ENCODE peak calls at places on chromosomes 7 and 10, in four cellular contexts. J is cardiac muscle cell, L is endodermal cell, F is GM12865. W is an unnamed sample.
A peak's percentile ranks its signal among the peaks of the same experiment; 100 is the strongest.

GRCh38 chr10:79178614-79179403 is 110.0 kb downstream of the ZMIZ1 start:
- DNase-seq in J (peak; percentile 91), L (peak; percentile 75), F (no peak), W (peak; percentile 58)

GRCh38 chr7:5354460-5355279 is 69.0 kb downstream of the TNRC18 start:
- DNase-seq in J (peak; percentile 10), F (peak; percentile 42), L (peak; percentile 82), W (no peak)

GRCh38 chr7:124188576-124188975 is 155.7 kb upstream of the TMEM229A start:
- DNase-seq in J (no peak), F (no peak), L (no peak), W (no peak)

GRCh38 chr7:68623030-68623429 is 975.2 kb upstream of the AUTS2 start:
- DNase-seq in L (no peak), J (no peak), F (no peak), W (no peak)

GRCh38 chr10:33371234-33371633 is 36.8 kb upstream of the NRP1 start:
- DNase-seq in F (no peak), J (no peak), L (no peak), W (no peak)

GRCh38 chr7:96224682-96225081 is 97.2 kb downstream of the SLC25A13 start:
- DNase-seq in J (peak; percentile 34), L (peak; percentile 73), F (no peak), W (no peak)

GRCh38 chr7:56046728-56047445 is 4.4 kb downstream of the PSPH start:
- DNase-seq in F (no peak), L (no peak), J (peak; percentile 93), W (no peak)

GRCh38 chr10:119343001-119343601 is 135.7 kb downstream of the GRK5 start:
- DNase-seq in J (no peak), F (no peak), L (no peak), W (no peak)

GRCh38 chr7:22543169-22543568 is 43.2 kb upstream of the STEAP1B start:
- DNase-seq in F (no peak), J (no peak), L (no peak), W (no peak)

GRCh38 chr7:158329014-158329610 is 258.5 kb downstream of the PTPRN2 start:
- DNase-seq in F (no peak), J (no peak), L (peak; percentile 38), W (no peak)

GRCh38 chr10:110168601-110169481 is 38.6 kb upstream of the MXI1 start:
- DNase-seq in L (peak; percentile 79), F (peak; percentile 17), J (no peak), W (no peak)

GRCh38 chr7:24821045-24821853 is 64.0 kb upstream of the GSDME start:
- DNase-seq in L (no peak), F (peak; percentile 92), J (peak; percentile 82), W (no peak)

GRCh38 chr10:132883391-132883881 is 58.9 kb downstream of the CFAP46 start:
- DNase-seq in J (no peak), F (no peak), L (no peak), W (no peak)

GRCh38 chr7:11104578-11104977 is 130.9 kb downstream of the PHF14 start:
- DNase-seq in F (no peak), J (no peak), L (no peak), W (no peak)

GRCh38 chr7:25014735-25015134 is 34.8 kb upstream of the OSBPL3 start:
- DNase-seq in J (peak; percentile 83), L (no peak), F (no peak), W (no peak)

DNA sequence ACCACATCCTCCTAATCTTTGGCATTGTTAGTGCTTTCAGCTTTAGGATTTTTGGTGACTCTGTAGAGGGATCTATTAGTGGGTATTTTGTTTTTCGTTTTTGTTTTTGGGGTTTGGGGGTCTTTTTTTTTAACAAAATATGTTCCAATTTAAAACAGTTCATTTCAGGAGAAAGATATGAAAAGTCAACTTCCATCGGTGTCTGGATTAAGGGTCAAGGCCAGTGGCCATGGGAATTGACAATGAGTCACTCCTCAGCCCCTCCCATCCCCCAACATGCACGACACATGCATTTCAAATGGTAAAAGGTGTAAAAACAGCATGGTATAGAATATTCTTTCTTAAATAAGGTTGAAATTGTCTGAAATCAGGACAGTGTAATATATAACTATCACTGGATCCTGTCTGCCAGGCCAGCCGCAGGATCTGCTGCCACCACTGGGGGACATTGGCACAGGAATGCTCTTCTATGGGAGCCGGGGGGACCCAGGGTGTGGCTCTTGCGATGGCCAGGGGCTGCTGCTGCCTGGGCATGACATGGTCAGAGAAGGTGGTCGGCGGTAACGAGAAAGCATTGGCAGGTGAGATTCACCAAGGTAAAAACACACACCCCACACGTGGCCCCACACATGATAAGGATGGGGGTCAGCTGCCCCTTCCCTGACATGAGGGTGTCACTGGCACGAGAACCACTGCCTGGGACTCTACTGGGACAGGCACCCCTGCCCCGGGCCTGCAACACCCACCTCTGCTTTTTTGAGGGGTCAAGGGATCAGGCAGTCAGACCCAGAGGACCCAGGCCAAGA is 126.2 kb upstream of the KCTD7 start:
- DNase-seq in L (no peak), J (no peak), F (no peak), W (no peak)
- TF ChIP-seq CTCF in L (peak; percentile 59), J (peak; percentile 9), F (no peak), W (no peak)

DNA sequence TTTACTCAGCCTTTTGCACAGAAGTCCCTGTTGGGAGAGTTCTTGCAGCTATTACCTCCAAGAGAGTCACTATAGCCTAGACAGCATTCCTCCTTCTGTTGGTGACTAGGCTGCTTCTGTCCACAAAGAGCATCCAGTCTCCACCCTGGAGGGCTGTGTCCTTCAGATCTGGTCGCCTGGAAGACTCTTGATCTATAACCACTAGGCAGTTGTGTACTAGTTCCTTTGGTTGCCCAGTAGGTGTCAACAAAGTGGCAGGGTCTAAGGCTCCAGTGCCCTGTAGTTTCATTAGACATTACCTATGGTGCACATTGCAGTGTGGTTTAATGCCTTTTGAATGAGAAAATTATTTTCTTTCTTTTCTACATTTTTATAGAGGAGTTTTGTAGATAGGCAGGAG is 11.3 kb upstream of the AKR1C2 start:
- DNase-seq in J (peak; percentile 41), L (no peak), F (peak; percentile 5), W (no peak)
- TF ChIP-seq CTCF in J (peak; percentile 29), L (peak; percentile 56), F (no peak), W (no peak)

DNA sequence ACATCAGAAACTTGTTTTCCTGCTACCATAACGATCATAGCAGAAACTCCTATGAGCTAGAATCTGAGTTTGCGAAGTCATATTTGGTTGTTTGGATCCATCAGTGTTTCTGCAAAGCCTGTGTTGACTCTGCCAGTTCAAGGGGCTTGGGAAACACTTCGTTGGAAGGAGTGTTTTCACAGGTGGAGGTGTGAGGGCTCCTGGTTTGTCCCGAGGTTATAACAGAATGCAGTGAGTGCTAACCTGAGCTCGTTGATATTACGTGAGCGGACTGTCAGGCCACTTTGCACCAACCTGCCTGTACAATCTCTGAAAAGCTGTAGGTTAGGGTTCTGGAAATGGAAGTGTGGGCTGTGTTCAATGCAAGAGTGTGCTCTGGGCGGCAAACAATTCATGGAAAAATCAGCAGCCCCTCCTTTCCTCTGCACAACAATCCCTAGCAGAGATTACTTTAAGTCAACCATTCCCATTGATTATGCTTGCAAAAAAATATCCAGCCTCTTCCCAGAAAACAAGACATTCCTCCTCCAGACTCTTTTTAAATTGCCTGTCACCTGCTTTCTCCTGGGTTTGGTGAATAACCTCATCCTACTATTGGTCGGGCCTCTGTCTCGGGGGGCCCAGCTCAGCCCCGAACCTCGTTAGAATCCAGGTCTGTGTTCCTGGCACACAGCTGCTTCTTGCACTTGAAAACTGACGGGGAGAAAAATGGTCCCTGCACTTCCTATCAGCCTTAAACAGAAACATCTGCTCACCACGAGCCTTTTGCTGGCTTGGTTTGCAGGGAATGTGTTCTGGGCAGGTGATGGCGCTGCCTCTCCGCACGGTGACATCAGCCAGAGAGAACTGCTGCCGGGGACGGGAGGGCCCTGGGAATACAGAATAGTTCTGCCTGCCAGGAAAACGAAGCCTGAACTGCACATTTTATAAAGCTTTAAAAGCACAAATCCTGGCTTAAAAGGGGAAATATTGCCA is 622.2 kb downstream of the TYW1 start:
- DNase-seq in F (no peak), L (peak; percentile 82), J (peak; percentile 17), W (peak; percentile 40)
- TF ChIP-seq CTCF in F (no peak), L (peak; percentile 57), J (no peak), W (no peak)

DNA sequence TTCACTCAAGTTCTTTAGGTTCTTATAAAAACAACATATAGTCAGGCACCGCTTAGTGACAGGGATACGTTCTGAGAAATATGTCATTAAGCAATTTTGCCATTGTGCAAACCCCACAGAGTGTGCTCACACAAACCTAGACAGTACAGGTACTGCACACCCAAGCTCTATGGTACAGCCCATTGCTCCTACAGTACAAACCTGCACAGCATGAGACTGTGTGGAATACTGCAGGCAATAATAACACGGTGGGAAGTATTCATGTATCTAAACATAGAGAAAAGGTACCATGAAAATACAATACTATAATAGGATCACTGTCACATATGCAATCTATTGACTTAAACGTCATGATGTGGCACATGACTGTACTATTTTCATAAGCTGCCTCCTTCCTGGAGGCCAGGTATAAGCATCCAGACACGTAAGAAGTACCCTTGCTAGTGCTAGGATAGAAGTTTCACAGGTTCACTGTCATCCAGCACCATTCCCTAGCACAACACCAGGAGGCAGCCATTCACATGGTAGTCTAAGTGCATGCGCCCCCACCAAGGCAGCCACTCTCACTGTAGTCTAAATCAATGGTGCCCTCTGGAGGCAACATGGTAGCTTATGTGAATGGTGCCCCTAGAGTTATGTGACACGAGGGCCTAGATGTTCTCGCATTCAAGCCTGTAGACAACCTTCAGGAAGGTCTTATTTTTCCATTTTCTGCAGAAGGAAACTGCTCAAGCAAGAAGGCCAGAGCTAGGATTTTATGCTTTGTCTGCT is 98.5 kb downstream of the ARHGAP22 start:
- DNase-seq in L (peak; percentile 55), F (peak; percentile 66), J (peak; percentile 67), W (no peak)
- TF ChIP-seq CTCF in L (peak; percentile 46), F (peak; percentile 40), J (peak; percentile 41), W (no peak)

GRCh38 chr10:73773152-73773879 is 8.5 kb upstream of the CHCHD1 start:
- DNase-seq in L (no peak), F (no peak), J (no peak), W (no peak)

GRCh38 chr10:73774637-73775036 is 7.2 kb upstream of the CHCHD1 start:
- DNase-seq in J (peak; percentile 56), F (peak; percentile 40), L (no peak), W (no peak)

GRCh38 chr10:73769396-73769795 is 12.5 kb upstream of the CHCHD1 start:
- DNase-seq in F (no peak), J (no peak), L (no peak), W (no peak)

GRCh38 chr10:73771722-73772279 is 10.0 kb upstream of the CHCHD1 start:
- DNase-seq in J (peak; percentile 32), L (peak; percentile 76), F (peak; percentile 86), W (peak; percentile 91)

DNA sequence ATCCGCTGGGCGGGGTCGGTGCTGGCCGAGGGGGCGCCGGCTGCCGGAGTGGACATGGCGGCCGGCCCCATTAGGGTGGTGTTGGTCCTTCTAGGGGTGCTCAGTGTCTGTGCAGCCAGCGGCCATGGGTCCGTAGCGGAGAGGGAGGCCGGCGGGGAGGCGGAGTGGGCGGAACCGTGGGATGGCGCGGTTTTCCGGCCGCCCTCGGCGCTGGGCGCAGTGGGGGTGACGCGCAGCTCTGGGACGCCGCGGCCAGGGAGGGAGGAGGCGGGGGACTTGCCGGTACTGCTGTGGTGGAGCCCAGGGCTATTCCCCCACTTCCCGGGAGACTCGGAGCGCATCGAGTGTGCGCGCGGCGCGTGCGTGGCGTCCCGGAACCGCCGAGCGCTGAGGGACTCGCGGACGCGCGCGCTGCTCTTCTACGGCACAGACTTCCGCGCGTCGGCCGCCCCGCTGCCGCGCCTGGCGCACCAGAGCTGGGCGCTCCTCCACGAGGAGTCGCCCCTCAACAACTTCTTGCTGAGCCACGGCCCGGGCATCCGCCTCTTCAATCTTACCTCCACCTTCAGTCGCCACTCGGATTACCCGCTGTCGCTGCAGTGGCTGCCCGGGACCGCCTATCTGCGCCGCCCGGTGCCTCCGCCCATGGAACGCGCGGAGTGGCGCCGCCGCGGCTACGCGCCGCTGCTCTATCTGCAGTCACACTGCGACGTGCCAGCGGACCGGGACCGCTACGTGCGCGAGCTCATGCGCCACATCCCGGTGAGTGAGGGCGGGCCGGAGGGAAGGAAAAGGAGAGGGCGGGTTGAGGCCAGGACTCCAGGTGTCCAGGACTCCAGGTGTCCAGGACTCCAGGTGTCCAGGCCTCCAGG is 9.3 kb upstream of the CHCHD1 start:
- DNase-seq in F (peak; percentile 89), L (peak; percentile 92), J (peak; percentile 87), W (peak; percentile 76)
- TF ChIP-seq CTCF in F (no peak), L (no peak), J (peak; percentile 16), W (no peak)

W was measured in nephron progenitor cell.